ENCODE peak calls at places on chromosome 14, in seven cellular contexts. X, C, Z, V, U, B and P are unnamed samples.

GRCh38 chr14:67472726-67473125 is 15.8 kb downstream of the TMEM229B start:
- DNase-seq in V (no peak), X (no peak), B (no peak), U (no peak), Z (no peak), C (no peak), P (no peak)

GRCh38 chr14:65255583-65256443 is 153.5 kb upstream of the MAX start:
- DNase-seq in C (peak), B (no peak), Z (no peak), X (peak), V (peak), U (peak), P (no peak)

GRCh38 chr14:21917699-21918436 is 244.2 kb upstream of the OR4E1 start:
- DNase-seq in X (peak), U (peak), C (peak), B (peak), Z (peak), V (no peak), P (peak)

GRCh38 chr14:100711493-100711892 is 15.2 kb upstream of the DLK1 start:
- DNase-seq in C (no peak), X (no peak), Z (no peak), B (no peak), V (no peak), U (no peak), P (no peak)

GRCh38 chr14:70655110-70655826 is 13.6 kb downstream of the TTC9 start:
- DNase-seq in X (peak), C (no peak), V (peak), B (peak), U (no peak), Z (no peak), P (no peak)

GRCh38 chr14:54275997-54276396 is 120.8 kb upstream of the CDKN3 start:
- DNase-seq in Z (no peak), U (no peak), X (no peak), B (no peak), V (no peak), C (no peak), P (no peak)

GRCh38 chr14:52342849-52343606 is 28.9 kb downstream of the PTGER2 start:
- DNase-seq in Z (no peak), V (no peak), C (no peak), B (no peak), X (no peak), U (no peak), P (no peak)

GRCh38 chr14:94403312-94403711 is 14.9 kb upstream of the SERPINA1 start:
- DNase-seq in B (no peak), V (no peak), X (no peak), U (peak), C (no peak), Z (no peak), P (no peak)

GRCh38 chr14:41280745-41281144 is 325.9 kb upstream of the LRFN5 start:
- DNase-seq in U (no peak), Z (no peak), C (no peak), B (no peak), X (no peak), V (no peak), P (peak)

GRCh38 chr14:102568115-102568614 is 24.3 kb upstream of the RCOR1 start:
- DNase-seq in V (no peak), Z (peak), X (peak), B (no peak), U (peak), C (peak), P (peak)

GRCh38 chr14:92601131-92601710 is 87.6 kb downstream of the RIN3 start:
- DNase-seq in Z (no peak), X (no peak), V (no peak), C (no peak), U (no peak), B (no peak), P (no peak)

GRCh38 chr14:56482306-56482705 is 97.3 kb upstream of the TMEM260 start:
- DNase-seq in Z (peak), C (peak), U (no peak), X (peak), B (no peak), V (peak), P (peak)

DNA sequence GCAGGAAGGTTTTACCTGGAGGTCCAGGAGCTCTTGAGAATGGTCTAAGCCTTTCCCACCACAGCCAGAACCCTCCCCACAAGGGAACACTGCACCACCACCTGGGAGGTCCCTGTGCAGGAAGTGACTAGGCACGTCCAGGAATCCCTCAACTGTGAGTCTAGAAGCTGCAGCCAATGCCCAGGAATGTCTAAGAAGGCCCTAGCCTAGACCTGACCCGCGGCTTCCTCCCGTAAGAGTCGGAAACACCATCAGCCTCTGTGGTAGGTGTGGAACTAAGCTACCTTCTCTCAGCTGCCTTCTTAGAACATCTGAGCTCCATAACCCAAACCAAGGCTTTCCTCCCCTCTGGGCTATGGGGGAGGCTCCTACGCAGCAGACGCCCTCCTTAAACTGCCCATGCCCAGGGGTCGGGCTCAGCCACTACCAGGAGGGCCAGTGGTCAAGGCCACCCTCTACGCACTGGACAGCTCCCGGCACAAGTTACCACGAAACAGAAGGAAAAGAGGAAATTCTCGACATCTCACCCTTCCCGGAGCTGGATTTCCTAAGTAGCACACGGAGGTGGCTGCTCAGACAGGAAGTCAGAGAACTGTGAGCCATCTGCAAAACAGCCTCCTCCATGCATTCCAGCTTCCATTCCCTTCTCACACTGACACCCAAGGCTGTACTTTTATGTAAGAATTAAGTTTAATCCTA is 25.5 kb downstream of the ZFYVE21 start:
- DNase-seq in B (no peak), C (no peak), U (no peak), X (no peak), V (no peak), Z (no peak), P (no peak)
- TF ChIP-seq SP1 in B (no peak), C (no peak), U (no peak), X (no peak), V (no peak), Z (no peak), P (no peak)

GRCh38 chr14:69612759-69613145 is 1.4 kb downstream of the SUSD6 start:
- DNase-seq in B (no peak), Z (peak), X (no peak), C (peak), V (no peak), U (no peak), P (no peak)
- TF ChIP-seq SP1 in B (no peak), Z (no peak), X (no peak), C (no peak), V (no peak), U (no peak), P (no peak)

GRCh38 chr14:90154110-90154509 is 92.3 kb downstream of the KCNK13 start:
- DNase-seq in U (no peak), X (no peak), Z (no peak), B (no peak), C (no peak), V (no peak), P (no peak)
- TF ChIP-seq SP1 in U (no peak), X (no peak), Z (no peak), B (no peak), C (no peak), V (no peak), P (no peak)

DNA sequence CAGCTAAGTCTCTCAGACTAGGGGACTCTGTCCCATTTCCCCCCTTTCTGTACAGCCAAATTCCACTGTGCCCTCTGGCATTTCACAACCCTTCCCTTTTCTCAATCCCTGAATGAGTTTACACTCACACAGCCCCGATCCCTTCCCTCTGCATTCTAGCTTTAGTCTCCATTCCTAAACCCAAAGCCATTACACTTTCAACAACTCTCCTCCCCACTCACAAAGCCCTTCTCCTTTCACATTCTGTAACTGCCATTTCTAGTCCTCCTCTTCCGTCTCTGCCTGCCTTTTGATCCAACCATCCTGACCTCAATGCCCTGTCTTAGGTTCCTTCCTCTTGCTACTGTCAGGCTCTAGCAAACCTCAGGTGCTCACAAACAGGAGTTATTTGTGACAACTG is 3.6 kb downstream of the ZFHX2 start:
- DNase-seq in B (no peak), V (no peak), U (no peak), X (no peak), C (no peak), Z (no peak), P (no peak)
- TF ChIP-seq SP1 in B (no peak), V (no peak), U (no peak), X (no peak), C (no peak), Z (no peak), P (no peak)

GRCh38 chr14:104845033-104845666 is 19.9 kb upstream of the CEP170B start:
- DNase-seq in Z (no peak), B (no peak), C (no peak), U (no peak), X (no peak), V (no peak), P (no peak)

GRCh38 chr14:104843442-104844305 is 21.4 kb upstream of the CEP170B start:
- DNase-seq in X (peak), V (peak), U (no peak), B (no peak), Z (no peak), C (no peak), P (no peak)

GRCh38 chr14:104844306-104845032 is 20.6 kb upstream of the CEP170B start:
- DNase-seq in Z (no peak), C (no peak), B (no peak), U (no peak), V (peak), X (peak), P (no peak)

GRCh38 chr14:104843006-104843405 is 22.1 kb upstream of the CEP170B start:
- DNase-seq in V (no peak), X (no peak), U (no peak), B (no peak), Z (no peak), C (no peak), P (no peak)

DNA sequence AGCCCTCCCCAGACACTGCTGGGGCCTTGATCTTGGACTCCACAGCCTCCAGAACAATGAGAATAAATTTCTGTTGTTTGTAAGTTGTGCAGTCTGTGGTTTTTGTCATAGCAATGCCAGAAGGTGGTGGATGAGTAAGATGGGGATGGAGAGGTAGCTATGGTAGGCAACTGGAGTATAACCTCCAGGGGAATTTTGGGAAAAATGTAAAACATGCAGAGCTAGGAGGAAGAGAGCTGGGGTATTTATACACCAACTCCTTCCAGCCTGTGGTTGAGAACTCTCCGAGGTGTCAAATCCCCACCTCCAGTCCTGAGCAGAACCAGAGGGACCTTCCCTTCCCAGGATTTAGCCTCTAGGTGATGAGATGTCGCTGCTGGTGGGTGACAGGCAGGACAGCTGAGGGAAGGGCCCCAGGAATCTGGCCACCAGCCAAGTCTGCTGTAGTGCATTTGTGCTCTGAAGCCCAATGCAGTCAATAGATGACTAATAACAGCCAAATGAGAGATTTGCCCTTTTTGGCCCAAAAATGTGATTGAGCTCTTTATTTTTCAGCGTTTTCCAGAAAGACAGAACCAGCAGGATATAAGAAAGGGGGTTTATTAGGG is 19.1 kb upstream of the CEP170B start:
- DNase-seq in U (peak), X (no peak), C (no peak), B (no peak), V (no peak), Z (no peak), P (no peak)
- TF ChIP-seq SP1 in U (no peak), X (no peak), C (no peak), B (no peak), V (no peak), Z (no peak), P (no peak)